ENCODE peak calls at places on chromosomes 7 and 10, in four cellular contexts. One of them, this sample, is unnamed.

GRCh38 chr7:112331495-112331894 is 118.8 kb upstream of the IFRD1 start:
- DNase-seq in HepG2: peak
- DNase-seq in K562: no peak
- DNase-seq in A549: no peak
- DNase-seq in this sample: no peak

GRCh38 chr7:26705567-26705966 is 158.8 kb downstream of the SKAP2 start:
- DNase-seq in K562: no peak
- DNase-seq in HepG2: peak
- DNase-seq in A549: peak
- DNase-seq in this sample: no peak

GRCh38 chr7:28488061-28488791 is 75.9 kb downstream of the CREB5 start:
- DNase-seq in K562: no peak
- DNase-seq in A549: no peak
- DNase-seq in HepG2: no peak
- DNase-seq in this sample: no peak

GRCh38 chr10:78458983-78459638 is 425.4 kb downstream of the RPS24 start:
- DNase-seq in HepG2: peak
- DNase-seq in A549: peak
- DNase-seq in K562: peak
- DNase-seq in this sample: no peak

GRCh38 chr7:147014596-147014995 is 898.0 kb downstream of the CNTNAP2 start:
- DNase-seq in HepG2: no peak
- DNase-seq in A549: no peak
- DNase-seq in K562: no peak
- DNase-seq in this sample: no peak

GRCh38 chr10:77355844-77356243 is 281.8 kb downstream of the KCNMA1 start:
- DNase-seq in K562: no peak
- DNase-seq in A549: peak
- DNase-seq in HepG2: no peak
- DNase-seq in this sample: no peak

GRCh38 chr7:106057962-106058901 is 53.9 kb downstream of the SYPL1 start:
- DNase-seq in K562: no peak
- DNase-seq in HepG2: peak
- DNase-seq in A549: no peak
- DNase-seq in this sample: peak

GRCh38 chr7:133853706-133854276 is 273.3 kb upstream of the LRGUK start:
- DNase-seq in K562: peak
- DNase-seq in HepG2: peak
- DNase-seq in A549: peak
- DNase-seq in this sample: peak

GRCh38 chr10:15877836-15878576 is 17.7 kb upstream of the MINDY3 start:
- DNase-seq in HepG2: peak
- DNase-seq in A549: no peak
- DNase-seq in K562: peak
- DNase-seq in this sample: no peak

GRCh38 chr7:100008525-100008924 is 6.9 kb upstream of the ZKSCAN1 start:
- DNase-seq in K562: no peak
- DNase-seq in A549: no peak
- DNase-seq in HepG2: no peak
- DNase-seq in this sample: no peak

GRCh38 chr7:133015879-133016278 is 66.0 kb downstream of the CHCHD3 start:
- DNase-seq in K562: peak
- DNase-seq in HepG2: no peak
- DNase-seq in A549: no peak
- DNase-seq in this sample: no peak

GRCh38 chr7:99848420-99849216 is 20.8 kb downstream of the CYP3A43 start:
- DNase-seq in A549: no peak
- DNase-seq in K562: peak
- DNase-seq in HepG2: no peak
- DNase-seq in this sample: no peak

GRCh38 chr7:22935269-22935668 is 78.7 kb downstream of the HYCC1 start:
- DNase-seq in A549: no peak
- DNase-seq in K562: no peak
- DNase-seq in HepG2: no peak
- DNase-seq in this sample: no peak

GRCh38 chr10:119327096-119327745 is 119.8 kb downstream of the GRK5 start:
- DNase-seq in A549: no peak
- DNase-seq in K562: no peak
- DNase-seq in HepG2: no peak
- DNase-seq in this sample: no peak

GRCh38 chr10:122637371-122637770 is 62.3 kb downstream of the C10orf120 start:
- DNase-seq in K562: no peak
- DNase-seq in A549: no peak
- DNase-seq in HepG2: no peak
- DNase-seq in this sample: no peak

GRCh38 chr7:25807212-25807611 is 344.8 kb upstream of the NFE2L3 start:
- DNase-seq in A549: no peak
- DNase-seq in HepG2: no peak
- DNase-seq in K562: no peak
- DNase-seq in this sample: no peak

GRCh38 chr10:48659790-48660189 is 24.9 kb upstream of the WDFY4 start:
- DNase-seq in A549: no peak
- DNase-seq in HepG2: no peak
- DNase-seq in K562: no peak
- DNase-seq in this sample: no peak

GRCh38 chr7:128902761-128903585 is 7.5 kb downstream of the KCP start:
- DNase-seq in A549: no peak
- DNase-seq in HepG2: no peak
- DNase-seq in K562: peak
- DNase-seq in this sample: no peak

GRCh38 chr7:131538071-131538790 is 18.2 kb downstream of the PODXL start:
- DNase-seq in K562: no peak
- DNase-seq in HepG2: no peak
- DNase-seq in A549: no peak
- DNase-seq in this sample: no peak

GRCh38 chr10:77081411-77082010 is 556.1 kb downstream of the KCNMA1 start:
- DNase-seq in HepG2: no peak
- DNase-seq in A549: no peak
- DNase-seq in K562: no peak
- DNase-seq in this sample: no peak

GRCh38 chr7:92246363-92247101 is 758 bp downstream of the ANKIB1 start:
- DNase-seq in A549: peak
- DNase-seq in K562: peak
- DNase-seq in HepG2: no peak
- DNase-seq in this sample: no peak

GRCh38 chr7:111098011-111098925 is 7.3 kb downstream of the LRRN3 start:
- DNase-seq in K562: peak
- DNase-seq in HepG2: peak
- DNase-seq in A549: no peak
- DNase-seq in this sample: no peak

GRCh38 chr7:75847707-75848106 is 31.1 kb upstream of the RHBDD2 start:
- DNase-seq in K562: no peak
- DNase-seq in HepG2: no peak
- DNase-seq in A549: no peak
- DNase-seq in this sample: no peak

GRCh38 chr7:157663061-157663863 is 326.5 kb downstream of the DNAJB6 start:
- DNase-seq in HepG2: no peak
- DNase-seq in K562: no peak
- DNase-seq in A549: no peak
- DNase-seq in this sample: no peak

GRCh38 chr7:24356758-24357386 is 72.9 kb downstream of the NPY start:
- DNase-seq in A549: no peak
- DNase-seq in HepG2: no peak
- DNase-seq in K562: no peak
- DNase-seq in this sample: no peak

GRCh38 chr10:95964786-95965185 is 57.0 kb downstream of the CC2D2B start:
- DNase-seq in K562: no peak
- DNase-seq in HepG2: no peak
- DNase-seq in A549: no peak
- DNase-seq in this sample: no peak

GRCh38 chr10:11430421-11431275 is 180.8 kb downstream of the USP6NL start:
- DNase-seq in A549: no peak
- DNase-seq in HepG2: no peak
- DNase-seq in K562: no peak
- DNase-seq in this sample: no peak

GRCh38 chr10:110010076-110011069 is 2.6 kb downstream of the ADD3 start:
- DNase-seq in A549: no peak
- DNase-seq in HepG2: peak
- DNase-seq in K562: peak
- DNase-seq in this sample: peak

GRCh38 chr7:113730309-113730955 is 188.4 kb downstream of the PPP1R3A start:
- DNase-seq in K562: no peak
- DNase-seq in A549: no peak
- DNase-seq in HepG2: no peak
- DNase-seq in this sample: no peak

GRCh38 chr7:86089455-86089854 is 554.3 kb upstream of the GRM3 start:
- DNase-seq in K562: no peak
- DNase-seq in HepG2: no peak
- DNase-seq in A549: no peak
- DNase-seq in this sample: no peak

GRCh38 chr10:60480865-60481563 is 91.3 kb upstream of the ANK3 start:
- DNase-seq in HepG2: no peak
- DNase-seq in K562: no peak
- DNase-seq in A549: peak
- DNase-seq in this sample: no peak

GRCh38 chr7:78226059-78226658 is 427.6 kb downstream of the PHTF2 start:
- DNase-seq in A549: peak
- DNase-seq in HepG2: peak
- DNase-seq in K562: peak
- DNase-seq in this sample: no peak

GRCh38 chr7:13071999-13072398 is 384.6 kb downstream of the ARL4A start:
- DNase-seq in A549: no peak
- DNase-seq in HepG2: no peak
- DNase-seq in K562: no peak
- DNase-seq in this sample: no peak

GRCh38 chr7:13077466-13077865 is 390.0 kb downstream of the ARL4A start:
- DNase-seq in HepG2: no peak
- DNase-seq in A549: no peak
- DNase-seq in K562: no peak
- DNase-seq in this sample: no peak
- H3K4me2 ChIP-seq in HepG2: no peak
- H3K4me2 ChIP-seq in A549: peak
- H3K4me2 ChIP-seq in K562: no peak
- H3K4me2 ChIP-seq in this sample: no peak

DNA sequence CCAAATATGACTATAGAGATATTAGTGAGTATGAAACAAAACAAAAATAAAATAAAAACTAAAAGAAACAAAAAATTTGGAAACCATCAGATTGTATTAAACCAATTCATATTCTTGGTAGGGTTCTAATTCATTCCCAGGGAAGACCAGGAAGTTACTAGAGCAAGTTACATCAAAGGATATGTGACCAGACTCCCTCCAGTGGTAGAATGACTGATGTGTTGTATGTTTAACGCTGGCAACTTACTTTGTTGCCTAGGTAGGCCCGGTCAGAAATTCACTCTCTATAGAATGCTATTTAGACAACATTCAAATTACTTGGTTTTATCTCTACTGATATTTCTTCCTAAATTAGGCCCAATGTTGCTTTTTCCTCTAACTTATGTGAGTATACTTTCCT is 5.2 kb downstream of the PHYHIPL start:
- DNase-seq in K562: no peak
- DNase-seq in A549: peak
- DNase-seq in HepG2: peak
- DNase-seq in this sample: peak
- TF ChIP-seq POLR2AphosphoS2 in K562: no peak
- TF ChIP-seq POLR2AphosphoS2 in A549: no peak
- TF ChIP-seq POLR2AphosphoS2 in HepG2: no peak
- TF ChIP-seq POLR2AphosphoS2 in this sample: no peak

DNA sequence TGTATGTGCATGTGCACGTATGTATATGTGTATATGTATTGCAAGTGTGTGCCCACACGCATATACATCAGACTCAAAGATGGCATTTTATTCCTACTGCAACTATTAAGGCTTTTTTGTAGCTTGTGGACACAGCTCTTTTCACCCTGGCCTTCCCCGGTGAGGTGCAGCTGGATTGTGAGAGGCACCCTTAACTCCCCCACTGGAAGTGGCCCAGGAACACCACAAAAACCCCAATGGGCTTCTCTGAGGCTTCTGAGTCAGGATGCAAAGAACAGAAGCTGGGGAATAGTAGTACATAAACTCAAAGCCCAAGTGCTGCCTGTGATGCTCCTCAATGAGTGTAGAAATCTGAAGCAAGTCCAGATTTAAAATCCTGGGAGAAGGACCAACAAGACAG is 369.3 kb upstream of the MGMT start:
- DNase-seq in K562: no peak
- DNase-seq in HepG2: no peak
- DNase-seq in A549: no peak
- DNase-seq in this sample: no peak
- TF ChIP-seq SMC3 in K562: no peak
- TF ChIP-seq SMC3 in HepG2: no peak
- TF ChIP-seq SMC3 in A549: no peak
- TF ChIP-seq SMC3 in this sample: no peak

GRCh38 chr7:50954716-50955115 is 172.0 kb upstream of the GRB10 start:
- DNase-seq in A549: no peak
- DNase-seq in K562: no peak
- DNase-seq in HepG2: no peak
- DNase-seq in this sample: no peak
- H3K4me2 ChIP-seq in A549: no peak
- H3K4me2 ChIP-seq in K562: no peak
- H3K4me2 ChIP-seq in HepG2: no peak
- H3K4me2 ChIP-seq in this sample: no peak

GRCh38 chr7:54546081-54546985 is 4.2 kb downstream of the VSTM2A start:
- DNase-seq in HepG2: peak
- DNase-seq in K562: peak
- DNase-seq in A549: peak
- DNase-seq in this sample: no peak
- TF ChIP-seq POLR2AphosphoS2 in HepG2: no peak
- TF ChIP-seq POLR2AphosphoS2 in K562: no peak
- TF ChIP-seq POLR2AphosphoS2 in A549: no peak
- TF ChIP-seq POLR2AphosphoS2 in this sample: no peak

DNA sequence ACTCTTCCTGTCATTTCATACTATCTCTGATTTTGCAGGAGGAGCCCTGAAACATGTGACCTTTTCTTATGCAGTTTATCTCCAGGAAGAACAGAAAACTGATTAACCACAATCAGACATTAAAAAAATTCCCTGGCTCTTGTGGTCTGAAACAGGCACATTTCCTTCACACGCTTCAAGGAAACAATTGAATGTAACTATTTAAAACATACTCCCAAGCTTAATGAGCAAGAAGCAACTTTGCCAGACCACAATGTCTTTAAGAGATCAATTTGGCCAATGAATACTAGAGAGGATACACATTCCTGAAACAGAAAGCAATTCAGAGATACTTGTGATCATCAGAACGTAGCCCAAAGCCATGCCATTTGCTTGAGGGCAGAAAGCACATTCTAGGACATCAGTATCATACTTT is 65.8 kb downstream of the PIP4K2A start:
- DNase-seq in K562: no peak
- DNase-seq in HepG2: no peak
- DNase-seq in A549: no peak
- DNase-seq in this sample: peak
- TF ChIP-seq SMC3 in K562: no peak
- TF ChIP-seq SMC3 in HepG2: no peak
- TF ChIP-seq SMC3 in A549: no peak
- TF ChIP-seq SMC3 in this sample: no peak

GRCh38 chr10:13701157-13701919 is 114.6 kb downstream of the PRPF18 start:
- DNase-seq in K562: no peak
- DNase-seq in A549: no peak
- DNase-seq in HepG2: no peak
- DNase-seq in this sample: no peak
- H3K4me2 ChIP-seq in K562: no peak
- H3K4me2 ChIP-seq in A549: peak
- H3K4me2 ChIP-seq in HepG2: no peak
- H3K4me2 ChIP-seq in this sample: peak

GRCh38 chr10:132464256-132465192 is 67.5 kb downstream of the PWWP2B start:
- DNase-seq in HepG2: no peak
- DNase-seq in K562: no peak
- DNase-seq in A549: no peak
- DNase-seq in this sample: no peak
- TF ChIP-seq POLR2AphosphoS2 in HepG2: no peak
- TF ChIP-seq POLR2AphosphoS2 in K562: no peak
- TF ChIP-seq POLR2AphosphoS2 in A549: no peak
- TF ChIP-seq POLR2AphosphoS2 in this sample: no peak